ENCODE peak calls at places on chromosome 6, in four cellular contexts. One of them, this sample, is unnamed.

GRCh38 chr6:159113223-159113622 is 56.0 kb upstream of the FNDC1 start:
- DNase-seq in GM12878: no peak
- DNase-seq in K562: no peak
- DNase-seq in HepG2: no peak
- DNase-seq in this sample: no peak

GRCh38 chr6:105560611-105561066 is 157.8 kb upstream of the PREP start:
- DNase-seq in HepG2: no peak
- DNase-seq in GM12878: peak
- DNase-seq in K562: no peak
- DNase-seq in this sample: no peak

GRCh38 chr6:140052757-140053729 is 678.6 kb upstream of the CITED2 start:
- DNase-seq in HepG2: no peak
- DNase-seq in GM12878: no peak
- DNase-seq in K562: peak
- DNase-seq in this sample: peak

GRCh38 chr6:120077489-120077888 is 727.9 kb upstream of the MAN1A1 start:
- DNase-seq in HepG2: no peak
- DNase-seq in K562: no peak
- DNase-seq in GM12878: no peak
- DNase-seq in this sample: peak

GRCh38 chr6:79750806-79751205 is 119.7 kb downstream of the SH3BGRL2 start:
- DNase-seq in K562: no peak
- DNase-seq in GM12878: no peak
- DNase-seq in HepG2: no peak
- DNase-seq in this sample: no peak

GRCh38 chr6:115896538-115897129 is 164.1 kb downstream of the FRK start:
- DNase-seq in HepG2: peak
- DNase-seq in K562: peak
- DNase-seq in GM12878: no peak
- DNase-seq in this sample: peak

GRCh38 chr6:158467923-158468322 is 92.0 kb upstream of the TMEM181 start:
- DNase-seq in HepG2: no peak
- DNase-seq in K562: no peak
- DNase-seq in GM12878: no peak
- DNase-seq in this sample: no peak

GRCh38 chr6:45420083-45420908 is 42.6 kb upstream of the SUPT3H start:
- DNase-seq in HepG2: no peak
- DNase-seq in GM12878: no peak
- DNase-seq in K562: no peak
- DNase-seq in this sample: no peak

GRCh38 chr6:88365230-88365629 is 199.1 kb upstream of the CNR1 start:
- DNase-seq in GM12878: no peak
- DNase-seq in HepG2: no peak
- DNase-seq in K562: no peak
- DNase-seq in this sample: no peak

GRCh38 chr6:77228279-77228678 is 235.0 kb downstream of the HTR1B start:
- DNase-seq in HepG2: no peak
- DNase-seq in K562: no peak
- DNase-seq in GM12878: no peak
- DNase-seq in this sample: no peak

GRCh38 chr6:36131517-36132220 is 1.4 kb downstream of the MAPK13 start:
- DNase-seq in K562: peak
- DNase-seq in GM12878: peak
- DNase-seq in HepG2: peak
- DNase-seq in this sample: no peak

GRCh38 chr6:54878705-54879104 is 32.1 kb downstream of the FAM83B start:
- DNase-seq in HepG2: peak
- DNase-seq in GM12878: no peak
- DNase-seq in K562: no peak
- DNase-seq in this sample: peak

GRCh38 chr6:2516059-2516458 is 234.7 kb downstream of the MYLK4 start:
- DNase-seq in HepG2: no peak
- DNase-seq in K562: no peak
- DNase-seq in GM12878: no peak
- DNase-seq in this sample: no peak

GRCh38 chr6:42112351-42112750 is 30.1 kb downstream of the C6orf132 start:
- DNase-seq in HepG2: no peak
- DNase-seq in K562: no peak
- DNase-seq in GM12878: no peak
- DNase-seq in this sample: no peak

GRCh38 chr6:138719011-138719635 is 54.4 kb upstream of the CCDC28A start:
- DNase-seq in K562: no peak
- DNase-seq in HepG2: no peak
- DNase-seq in GM12878: no peak
- DNase-seq in this sample: no peak

GRCh38 chr6:56540232-56540631 is 102.5 kb downstream of the DST start:
- DNase-seq in HepG2: no peak
- DNase-seq in K562: no peak
- DNase-seq in GM12878: no peak
- DNase-seq in this sample: no peak

GRCh38 chr6:24554474-24554873 is 59.7 kb downstream of the ALDH5A1 start:
- DNase-seq in GM12878: no peak
- DNase-seq in HepG2: no peak
- DNase-seq in K562: no peak
- DNase-seq in this sample: no peak
- TF ChIP-seq BHLHE40 in GM12878: no peak
- TF ChIP-seq BHLHE40 in HepG2: no peak
- TF ChIP-seq BHLHE40 in K562: no peak
- TF ChIP-seq BHLHE40 in this sample: no peak

GRCh38 chr6:90101403-90101802 is 195.2 kb downstream of the BACH2 start:
- DNase-seq in GM12878: no peak
- DNase-seq in K562: no peak
- DNase-seq in HepG2: no peak
- DNase-seq in this sample: no peak

GRCh38 chr6:90105766-90106165 is 190.9 kb downstream of the BACH2 start:
- DNase-seq in HepG2: no peak
- DNase-seq in K562: no peak
- DNase-seq in GM12878: no peak
- DNase-seq in this sample: no peak

GRCh38 chr6:90100059-90100665 is 196.5 kb downstream of the BACH2 start:
- DNase-seq in K562: no peak
- DNase-seq in GM12878: no peak
- DNase-seq in HepG2: no peak
- DNase-seq in this sample: no peak

GRCh38 chr6:90106449-90106848 is 190.2 kb downstream of the BACH2 start:
- DNase-seq in GM12878: no peak
- DNase-seq in HepG2: no peak
- DNase-seq in K562: no peak
- DNase-seq in this sample: no peak

DNA sequence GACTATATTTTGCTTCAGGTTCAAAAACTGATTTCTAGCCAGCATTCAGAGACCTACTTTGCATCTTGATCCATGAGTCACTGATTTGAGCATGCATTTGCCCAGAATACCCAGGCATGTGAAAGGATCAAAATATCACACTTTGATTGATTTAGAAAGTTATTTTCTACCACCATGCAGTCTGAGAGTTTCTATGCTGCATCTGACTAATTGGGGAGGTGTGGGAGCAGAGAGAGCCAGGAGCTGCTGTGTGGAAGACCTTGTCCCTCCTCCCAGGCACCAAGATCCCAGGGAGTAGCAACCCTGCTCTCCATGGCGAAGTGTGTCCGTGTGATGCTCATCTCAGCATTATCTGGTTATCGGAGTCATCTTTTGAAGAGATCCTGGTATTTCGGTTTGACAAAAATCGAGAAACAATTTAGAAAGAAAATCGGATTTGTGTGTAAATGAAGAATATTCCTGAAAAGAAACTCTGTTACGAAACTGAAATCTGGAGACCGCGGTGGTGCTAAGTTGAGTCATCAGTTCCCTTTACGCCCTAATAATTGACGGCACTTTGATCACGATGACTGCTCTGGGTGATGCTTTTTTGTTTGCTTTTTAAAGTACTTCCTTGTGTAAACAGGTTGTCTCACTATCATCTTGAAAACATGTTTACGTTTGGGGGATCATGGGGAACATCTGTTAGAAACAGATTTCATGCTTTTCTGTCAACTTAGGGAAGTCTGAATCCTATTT is 193.4 kb downstream of the BACH2 start:
- DNase-seq in HepG2: peak
- DNase-seq in GM12878: peak
- DNase-seq in K562: no peak
- DNase-seq in this sample: no peak
- TF ChIP-seq FOXM1 in HepG2: no peak
- TF ChIP-seq FOXM1 in GM12878: peak
- TF ChIP-seq FOXM1 in K562: no peak
- TF ChIP-seq FOXM1 in this sample: no peak

DNA sequence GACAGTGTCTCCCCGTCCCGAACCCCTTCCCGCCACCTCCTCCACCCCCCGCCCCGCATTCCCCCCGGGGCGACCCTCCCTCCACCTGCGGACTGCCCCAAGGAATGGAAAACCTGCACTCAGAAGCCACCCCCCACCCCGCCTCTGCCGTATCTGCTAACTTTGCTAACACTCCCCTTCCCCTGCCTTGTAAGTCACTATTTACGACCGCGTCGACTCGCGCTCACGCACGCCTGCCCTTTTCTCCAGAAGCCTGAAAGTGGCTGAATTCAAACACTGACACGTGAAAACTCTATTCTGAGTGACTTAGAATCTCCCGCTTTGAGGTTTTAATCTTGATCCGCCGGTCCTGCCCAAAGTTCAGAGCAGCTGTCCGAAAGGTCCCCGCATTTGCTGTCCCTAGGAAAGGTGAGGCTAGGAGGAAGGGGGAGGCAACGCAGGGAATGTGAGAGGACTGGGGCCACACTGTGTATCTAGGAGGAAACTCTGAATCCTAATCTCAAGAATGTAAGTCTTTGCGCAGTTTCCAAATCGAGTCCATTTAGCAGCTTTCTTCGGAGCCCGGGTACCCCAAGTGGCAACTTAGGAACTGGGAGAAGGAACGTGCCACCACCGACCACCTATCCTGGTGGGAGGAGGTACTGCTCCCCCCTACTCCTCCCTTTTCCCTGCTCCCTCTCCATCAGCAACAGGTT is 9.3 kb upstream of the POU3F2 start:
- DNase-seq in K562: no peak
- DNase-seq in HepG2: no peak
- DNase-seq in GM12878: no peak
- DNase-seq in this sample: peak
- TF ChIP-seq BHLHE40 in K562: no peak
- TF ChIP-seq BHLHE40 in HepG2: no peak
- TF ChIP-seq BHLHE40 in GM12878: no peak
- TF ChIP-seq BHLHE40 in this sample: no peak

DNA sequence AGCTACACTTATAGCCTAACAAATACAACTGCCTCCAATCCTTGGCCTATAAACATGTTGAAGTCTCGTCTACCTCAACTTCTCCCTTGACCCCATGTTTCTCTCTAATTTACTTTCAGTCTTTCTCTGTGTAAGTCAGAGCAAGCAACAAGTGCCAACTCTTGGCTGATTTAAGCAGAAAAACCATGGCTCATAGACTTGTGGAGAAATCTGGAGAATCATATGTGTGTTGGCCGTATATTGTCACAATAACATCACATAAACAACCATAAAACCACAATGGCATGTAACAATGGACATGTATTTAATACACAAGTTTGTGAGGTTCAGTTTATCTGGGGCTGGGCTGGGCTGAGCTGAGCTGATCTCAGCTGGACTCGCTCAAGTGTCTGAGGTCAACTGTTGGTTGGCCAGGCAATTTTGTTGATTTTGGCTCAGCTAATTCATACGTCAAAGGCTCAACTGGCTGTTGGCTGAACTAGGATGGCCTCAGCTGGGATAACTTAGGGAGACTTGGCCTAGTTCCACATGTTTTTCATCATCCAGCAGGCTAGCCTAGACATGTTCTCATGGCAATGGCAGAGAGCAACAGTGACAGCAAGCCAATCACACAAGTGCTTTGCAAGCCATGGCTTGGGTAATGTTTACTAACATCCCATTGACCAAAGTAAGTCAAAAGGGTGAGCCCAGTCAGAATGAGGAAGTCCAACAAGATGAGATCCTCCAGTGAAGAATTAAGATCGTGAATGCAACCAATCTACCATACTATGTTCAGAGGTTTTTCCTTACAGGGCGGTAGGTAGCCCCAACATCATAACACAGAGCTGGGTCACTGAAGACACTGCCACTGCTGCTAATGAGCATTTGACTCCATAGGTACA is 12.9 kb upstream of the TBC1D22B start:
- DNase-seq in GM12878: no peak
- DNase-seq in HepG2: peak
- DNase-seq in K562: no peak
- DNase-seq in this sample: no peak
- TF ChIP-seq FOXM1 in GM12878: no peak
- TF ChIP-seq FOXM1 in HepG2: no peak
- TF ChIP-seq FOXM1 in K562: no peak
- TF ChIP-seq FOXM1 in this sample: no peak

DNA sequence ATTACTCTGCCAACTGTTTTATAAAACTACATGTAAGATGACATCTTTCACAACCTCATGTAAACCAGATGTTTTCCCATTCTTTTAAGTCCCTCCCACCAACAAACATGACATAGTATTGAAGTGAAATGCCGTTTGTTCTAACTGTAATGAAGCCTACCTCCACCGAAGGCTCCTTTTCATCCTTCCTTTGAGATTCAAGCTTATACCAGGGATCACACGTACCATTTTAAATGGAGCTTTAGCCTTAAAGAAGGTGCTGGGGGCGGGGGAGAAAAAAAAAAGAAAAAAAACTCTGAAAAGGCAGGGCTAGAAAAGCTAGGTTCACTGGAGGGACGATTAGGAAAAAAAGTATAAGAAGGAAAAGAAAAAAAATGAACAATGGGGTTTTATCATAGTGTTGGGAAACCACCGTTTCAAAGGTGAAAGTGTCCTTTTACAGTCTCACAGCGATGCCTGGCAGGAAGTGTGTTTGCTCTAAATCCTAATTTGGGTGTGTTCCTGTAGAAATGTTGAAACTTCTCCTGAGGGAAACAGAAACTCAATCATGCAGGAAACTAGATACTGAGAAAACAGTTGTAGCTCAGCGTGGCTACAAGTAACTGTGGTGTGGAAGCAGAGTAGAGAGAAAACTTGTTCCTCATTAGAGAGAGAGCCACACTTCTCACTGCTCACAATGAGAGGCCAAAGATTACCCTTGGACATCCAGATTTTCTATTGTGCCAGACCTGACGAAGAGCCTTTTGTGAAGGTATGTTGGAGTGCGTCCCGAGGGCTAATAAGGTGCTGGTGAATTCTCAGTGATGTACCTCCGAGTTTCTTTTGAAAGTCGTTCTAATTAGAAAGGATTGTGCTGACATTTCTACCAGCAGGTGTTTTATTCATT is 37.6 kb upstream of the HINT3 start:
- DNase-seq in GM12878: peak
- DNase-seq in HepG2: peak
- DNase-seq in K562: no peak
- DNase-seq in this sample: peak
- TF ChIP-seq BHLHE40 in GM12878: no peak
- TF ChIP-seq BHLHE40 in HepG2: no peak
- TF ChIP-seq BHLHE40 in K562: no peak
- TF ChIP-seq BHLHE40 in this sample: no peak

GRCh38 chr6:28983838-28984237 is 21.3 kb downstream of the ZNF311 start:
- DNase-seq in K562: no peak
- DNase-seq in GM12878: no peak
- DNase-seq in HepG2: no peak
- DNase-seq in this sample: no peak
- TF ChIP-seq FOXM1 in K562: no peak
- TF ChIP-seq FOXM1 in GM12878: no peak
- TF ChIP-seq FOXM1 in HepG2: no peak
- TF ChIP-seq FOXM1 in this sample: no peak

GRCh38 chr6:149079911-149080501 is 237.5 kb upstream of the TAB2 start:
- DNase-seq in HepG2: no peak
- DNase-seq in GM12878: no peak
- DNase-seq in K562: no peak
- DNase-seq in this sample: no peak
- TF ChIP-seq BHLHE40 in HepG2: no peak
- TF ChIP-seq BHLHE40 in GM12878: no peak
- TF ChIP-seq BHLHE40 in K562: no peak
- TF ChIP-seq BHLHE40 in this sample: no peak

GRCh38 chr6:150566486-150566885 is 33.2 kb upstream of the PLEKHG1 start:
- DNase-seq in HepG2: no peak
- DNase-seq in GM12878: no peak
- DNase-seq in K562: no peak
- DNase-seq in this sample: no peak
- TF ChIP-seq FOXM1 in HepG2: no peak
- TF ChIP-seq FOXM1 in GM12878: no peak
- TF ChIP-seq FOXM1 in K562: no peak
- TF ChIP-seq FOXM1 in this sample: no peak